ENCODE peak calls at places on chromosomes 12 and 14, in four cellular contexts. One of them, this sample, is unnamed.

GRCh38 chr14:61706096-61706690 is 10.9 kb downstream of the HIF1A start:
- DNase-seq in RWPE2: no peak
- DNase-seq in stomach: no peak
- DNase-seq in tibial artery: no peak
- DNase-seq in this sample: no peak

GRCh38 chr12:124391340-124392261 is 96.7 kb downstream of the RFLNA start:
- DNase-seq in RWPE2: peak; percentile 89
- DNase-seq in stomach: peak; percentile 55
- DNase-seq in tibial artery: peak; percentile 81
- DNase-seq in this sample: no peak

GRCh38 chr14:20469242-20469889 is at the start of gene PNP:
- DNase-seq in RWPE2: peak; percentile 95
- DNase-seq in stomach: peak; percentile 93
- DNase-seq in tibial artery: peak; percentile 88
- DNase-seq in this sample: peak; percentile 92

GRCh38 chr14:34069854-34070582 is 119.1 kb upstream of the EGLN3 start:
- DNase-seq in RWPE2: no peak
- DNase-seq in stomach: no peak
- DNase-seq in tibial artery: no peak
- DNase-seq in this sample: no peak

GRCh38 chr14:100761481-100761880 is 34.8 kb downstream of the DLK1 start:
- DNase-seq in RWPE2: no peak
- DNase-seq in stomach: no peak
- DNase-seq in tibial artery: no peak
- DNase-seq in this sample: no peak

GRCh38 chr12:111174283-111175108 is 194.4 kb downstream of the PHETA1 start:
- DNase-seq in RWPE2: no peak
- DNase-seq in stomach: no peak
- DNase-seq in tibial artery: no peak
- DNase-seq in this sample: no peak

GRCh38 chr14:93228550-93228949 is 21.5 kb downstream of the UBR7 start:
- DNase-seq in RWPE2: no peak
- DNase-seq in stomach: no peak
- DNase-seq in tibial artery: no peak
- DNase-seq in this sample: no peak

GRCh38 chr12:117091758-117092510 is 7.3 kb downstream of the TESC start:
- DNase-seq in RWPE2: no peak
- DNase-seq in stomach: no peak
- DNase-seq in tibial artery: no peak
- DNase-seq in this sample: no peak

GRCh38 chr12:118055144-118055557 is 5.8 kb downstream of the WSB2 start:
- DNase-seq in RWPE2: no peak
- DNase-seq in stomach: peak; percentile 43
- DNase-seq in tibial artery: peak; percentile 30
- DNase-seq in this sample: peak; percentile 62

GRCh38 chr12:53601296-53601847 is 24.8 kb downstream of the ATF7 start:
- DNase-seq in RWPE2: no peak
- DNase-seq in stomach: no peak
- DNase-seq in tibial artery: no peak
- DNase-seq in this sample: no peak

GRCh38 chr12:103269962-103270361 is 225.8 kb downstream of the C12orf42 start:
- DNase-seq in RWPE2: no peak
- DNase-seq in stomach: no peak
- DNase-seq in tibial artery: no peak
- DNase-seq in this sample: no peak

GRCh38 chr14:70029296-70030132 is 150.3 kb downstream of the SMOC1 start:
- DNase-seq in RWPE2: no peak
- DNase-seq in stomach: no peak
- DNase-seq in tibial artery: no peak
- DNase-seq in this sample: no peak

GRCh38 chr12:96371787-96372699 is 28.2 kb downstream of the CDK17 start:
- DNase-seq in RWPE2: no peak
- DNase-seq in stomach: no peak
- DNase-seq in tibial artery: no peak
- DNase-seq in this sample: no peak
- H3K27ac ChIP-seq in RWPE2: no peak overlapping the region
- H3K27ac ChIP-seq in stomach: no peak overlapping the region
- H3K27ac ChIP-seq in tibial artery: no peak overlapping the region
- H3K27ac ChIP-seq in this sample: no peak overlapping the region

GRCh38 chr14:71731096-71731495 is 201.1 kb upstream of the RGS6 start:
- DNase-seq in RWPE2: no peak
- DNase-seq in stomach: no peak
- DNase-seq in tibial artery: no peak
- DNase-seq in this sample: no peak

GRCh38 chr14:71733210-71733883 is 198.9 kb upstream of the RGS6 start:
- DNase-seq in RWPE2: no peak
- DNase-seq in stomach: no peak
- DNase-seq in tibial artery: no peak
- DNase-seq in this sample: no peak

GRCh38 chr14:71728386-71728785 is 203.8 kb upstream of the RGS6 start:
- DNase-seq in RWPE2: no peak
- DNase-seq in stomach: no peak
- DNase-seq in tibial artery: no peak
- DNase-seq in this sample: no peak

GRCh38 chr14:71729581-71729980 is 202.6 kb upstream of the RGS6 start:
- DNase-seq in RWPE2: no peak
- DNase-seq in stomach: no peak
- DNase-seq in tibial artery: no peak
- DNase-seq in this sample: no peak

DNA sequence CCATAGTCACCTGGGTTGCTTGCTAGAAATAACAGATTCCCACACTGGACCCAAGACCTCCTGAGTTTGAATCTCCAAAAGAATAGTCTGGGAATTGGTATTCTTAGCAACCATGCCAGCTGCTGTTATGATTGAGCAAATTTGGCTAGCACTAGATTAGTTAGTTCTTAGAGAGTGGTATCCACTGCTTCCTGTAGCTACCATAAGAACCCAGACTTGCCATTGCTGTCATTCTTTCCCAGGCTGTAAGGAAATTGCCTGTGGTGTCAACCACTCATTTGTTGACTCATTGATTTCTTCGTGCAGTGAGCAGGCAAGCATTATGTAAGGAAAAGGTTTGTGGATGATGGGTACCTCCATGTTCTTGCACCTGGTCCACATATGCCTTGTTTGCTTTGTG is 201.8 kb upstream of the RGS6 start:
- DNase-seq in RWPE2: no peak
- DNase-seq in stomach: no peak
- DNase-seq in tibial artery: no peak
- DNase-seq in this sample: no peak
- H3K4me1 ChIP-seq in RWPE2: peaks cover 14% of the 10 kb centered on the region
- H3K4me1 ChIP-seq in stomach: no peaks in the 10 kb centered on the region
- H3K4me1 ChIP-seq in tibial artery: peaks cover 24% of the 10 kb centered on the region
- H3K4me1 ChIP-seq in this sample: no peaks in the 10 kb centered on the region

GRCh38 chr14:59022144-59022543 is 166.3 kb upstream of the DAAM1 start:
- DNase-seq in RWPE2: no peak
- DNase-seq in stomach: no peak
- DNase-seq in tibial artery: no peak
- DNase-seq in this sample: peak; percentile 29
- TF ChIP-seq CTCF in RWPE2: peak; percentile 58
- TF ChIP-seq CTCF in stomach: no peak
- TF ChIP-seq CTCF in tibial artery: peak; percentile 5
- TF ChIP-seq CTCF in this sample: no peak

GRCh38 chr12:42507031-42507430 is 82.5 kb downstream of the PRICKLE1 start:
- DNase-seq in RWPE2: no peak
- DNase-seq in stomach: no peak
- DNase-seq in tibial artery: no peak
- DNase-seq in this sample: no peak

GRCh38 chr12:42504049-42504448 is 85.5 kb downstream of the PRICKLE1 start:
- DNase-seq in RWPE2: no peak
- DNase-seq in stomach: no peak
- DNase-seq in tibial artery: no peak
- DNase-seq in this sample: peak; percentile 18

GRCh38 chr12:42507589-42507988 is 82.0 kb downstream of the PRICKLE1 start:
- DNase-seq in RWPE2: no peak
- DNase-seq in stomach: no peak
- DNase-seq in tibial artery: no peak
- DNase-seq in this sample: no peak

GRCh38 chr12:42498549-42499247 is 90.8 kb downstream of the PRICKLE1 start:
- DNase-seq in RWPE2: no peak
- DNase-seq in stomach: no peak
- DNase-seq in tibial artery: no peak
- DNase-seq in this sample: no peak

GRCh38 chr12:42502671-42503070 is 86.9 kb downstream of the PRICKLE1 start:
- DNase-seq in RWPE2: no peak
- DNase-seq in stomach: no peak
- DNase-seq in tibial artery: no peak
- DNase-seq in this sample: no peak
- H3K27ac ChIP-seq in RWPE2: no peak overlapping the region
- H3K27ac ChIP-seq in stomach: no peak overlapping the region
- H3K27ac ChIP-seq in tibial artery: no peak overlapping the region
- H3K27ac ChIP-seq in this sample: no peak overlapping the region

DNA sequence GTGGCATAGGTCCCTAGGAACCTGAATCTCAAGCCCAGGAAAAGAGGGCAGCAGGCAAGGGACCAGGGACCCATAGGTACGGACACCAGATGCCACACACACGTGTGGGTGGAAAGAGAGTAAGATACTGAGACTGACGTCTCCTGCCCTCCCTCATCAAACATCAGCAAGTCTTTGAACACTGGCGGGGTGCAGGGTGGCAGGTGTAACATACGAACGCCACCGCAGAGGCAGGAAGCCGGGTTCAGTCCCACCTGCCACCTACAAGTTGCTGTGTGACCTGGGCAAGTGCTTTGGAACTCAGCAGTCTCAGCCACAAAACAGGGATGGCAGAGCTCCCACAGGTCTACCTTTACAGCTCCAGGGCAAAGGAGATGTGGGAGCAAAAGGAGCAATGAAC is 11.1 kb downstream of the ACTN1 start:
- DNase-seq in RWPE2: no peak
- DNase-seq in stomach: no peak
- DNase-seq in tibial artery: no peak
- DNase-seq in this sample: no peak
- H3K4me1 ChIP-seq in RWPE2: peaks cover 100% of the 10 kb centered on the region
- H3K4me1 ChIP-seq in stomach: peaks cover 100% of the 10 kb centered on the region
- H3K4me1 ChIP-seq in tibial artery: peaks cover 96% of the 10 kb centered on the region
- H3K4me1 ChIP-seq in this sample: peaks cover 51% of the 10 kb centered on the region

GRCh38 chr12:11622774-11623375 is 26.6 kb upstream of the ETV6 start:
- DNase-seq in RWPE2: no peak
- DNase-seq in stomach: no peak
- DNase-seq in tibial artery: no peak
- DNase-seq in this sample: no peak

GRCh38 chr12:11624126-11624525 is 25.3 kb upstream of the ETV6 start:
- DNase-seq in RWPE2: no peak
- DNase-seq in stomach: no peak
- DNase-seq in tibial artery: no peak
- DNase-seq in this sample: no peak

GRCh38 chr12:11623382-11623781 is 26.1 kb upstream of the ETV6 start:
- DNase-seq in RWPE2: no peak
- DNase-seq in stomach: no peak
- DNase-seq in tibial artery: no peak
- DNase-seq in this sample: no peak

DNA sequence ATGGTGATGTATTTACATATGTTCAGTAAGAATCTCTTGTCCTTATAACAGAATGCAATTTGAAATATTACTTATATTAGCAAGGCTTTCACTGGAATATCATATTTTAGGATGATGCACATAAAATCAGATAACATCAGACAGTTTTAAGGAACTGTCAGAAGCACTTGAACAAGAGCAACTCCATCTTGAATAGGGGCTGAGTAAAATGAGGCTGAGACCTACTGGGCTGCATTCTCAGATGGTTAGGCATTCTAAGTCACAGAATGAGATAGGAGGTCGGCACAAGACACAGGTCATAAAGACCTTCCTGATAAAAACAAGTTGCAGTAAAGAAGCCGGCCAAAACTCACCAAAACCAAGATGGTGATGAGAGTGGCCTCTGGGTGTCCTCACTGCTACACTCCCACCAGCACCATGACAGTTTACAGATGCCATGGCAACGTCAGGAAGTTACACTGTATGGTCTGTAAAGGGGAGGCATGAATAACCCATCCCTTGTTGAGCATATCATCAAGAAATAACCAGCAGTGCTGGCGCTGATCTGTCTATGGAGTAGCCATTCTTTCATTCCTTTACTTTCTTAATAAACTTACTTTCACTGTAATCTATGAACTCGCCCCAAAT is 27.6 kb upstream of the ETV6 start:
- DNase-seq in RWPE2: no peak
- DNase-seq in stomach: no peak
- DNase-seq in tibial artery: no peak
- DNase-seq in this sample: peak; percentile 39
- TF ChIP-seq CTCF in RWPE2: peak; percentile 10
- TF ChIP-seq CTCF in stomach: no peak
- TF ChIP-seq CTCF in tibial artery: peak; percentile 5
- TF ChIP-seq CTCF in this sample: no peak

GRCh38 chr14:56514663-56515371 is 64.8 kb upstream of the TMEM260 start:
- DNase-seq in RWPE2: no peak
- DNase-seq in stomach: no peak
- DNase-seq in tibial artery: no peak
- DNase-seq in this sample: no peak

GRCh38 chr14:56515739-56516138 is 63.9 kb upstream of the TMEM260 start:
- DNase-seq in RWPE2: no peak
- DNase-seq in stomach: no peak
- DNase-seq in tibial artery: no peak
- DNase-seq in this sample: no peak

DNA sequence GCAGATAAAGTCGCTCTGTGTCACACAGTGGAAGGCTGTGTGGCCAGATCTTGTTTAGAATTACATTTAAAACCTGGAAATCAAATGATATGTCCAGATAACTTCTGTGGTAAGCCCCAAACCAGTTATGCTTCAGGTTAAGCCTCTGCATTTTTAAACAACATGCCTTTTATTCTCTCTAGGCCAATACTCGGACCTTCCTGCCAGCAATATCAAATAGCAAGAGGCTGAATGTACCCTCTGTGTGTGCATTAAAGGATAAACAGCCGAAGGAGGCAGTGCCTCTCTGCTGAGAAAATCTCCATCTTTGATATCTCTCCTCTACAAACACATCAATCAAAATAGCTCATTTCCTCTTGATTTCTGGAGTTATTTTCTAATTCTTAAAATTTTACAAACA is 67.1 kb upstream of the TMEM260 start:
- DNase-seq in RWPE2: no peak
- DNase-seq in stomach: no peak
- DNase-seq in tibial artery: no peak
- DNase-seq in this sample: no peak
- H3K27ac ChIP-seq in RWPE2: no peak overlapping the region
- H3K27ac ChIP-seq in stomach: no peak overlapping the region
- H3K27ac ChIP-seq in tibial artery: no peak overlapping the region
- H3K27ac ChIP-seq in this sample: no peak overlapping the region